ENCODE peak calls at places on chromosomes 16 and 17, in four cellular contexts. C is H1, H is mesenchymal stem cell, R is H9. I is an unnamed sample.

GRCh38 chr16:86517033-86517432 is 6.7 kb downstream of the FOXF1 start:
- DNase-seq in C (no peak), H (peak; percentile 52), R (no peak), I (no peak)

GRCh38 chr17:49382556-49382955 is 20.5 kb upstream of the ZNF652 start:
- DNase-seq in C (no peak), H (no peak), R (no peak), I (no peak)

GRCh38 chr17:69111794-69112193 is 29.9 kb downstream of the ABCA6 start:
- DNase-seq in C (no peak), H (no peak), R (no peak), I (no peak)

GRCh38 chr17:43608313-43608712 is 53.4 kb downstream of the MEOX1 start:
- DNase-seq in C (no peak), H (peak; percentile 67), R (no peak), I (no peak)

GRCh38 chr16:54589326-54589725 is 302.7 kb upstream of the IRX3 start:
- DNase-seq in C (no peak), H (no peak), R (no peak), I (no peak)

GRCh38 chr16:66265556-66266133 is 100.8 kb upstream of the CDH5 start:
- DNase-seq in C (no peak), H (no peak), R (no peak), I (no peak)

GRCh38 chr17:43778337-43779144 is at the start of gene DUSP3:
- DNase-seq in C (peak; percentile 75), H (peak; percentile 97), R (peak; percentile 99), I (peak; percentile 86)

GRCh38 chr16:77070683-77071082 is 120.3 kb upstream of the MON1B start:
- DNase-seq in C (no peak), H (no peak), R (no peak), I (no peak)

GRCh38 chr16:2858245-2859025 is 465 bp upstream of the PRSS22 start:
- DNase-seq in C (no peak), H (no peak), R (peak; percentile 87), I (no peak)

GRCh38 chr17:8789743-8790142 is 9.4 kb downstream of the MFSD6L start:
- DNase-seq in C (no peak), H (no peak), R (peak; percentile 42), I (no peak)

GRCh38 chr17:43655702-43656275 is 5.9 kb downstream of the MEOX1 start:
- DNase-seq in C (no peak), H (no peak), R (no peak), I (no peak)

GRCh38 chr17:55237268-55237667 is 27.5 kb upstream of the HLF start:
- DNase-seq in C (no peak), H (no peak), R (no peak), I (no peak)

GRCh38 chr16:30567160-30567990 is 4.1 kb downstream of the ZNF688 start:
- DNase-seq in C (no peak), H (peak; percentile 65), R (no peak), I (no peak)

DNA sequence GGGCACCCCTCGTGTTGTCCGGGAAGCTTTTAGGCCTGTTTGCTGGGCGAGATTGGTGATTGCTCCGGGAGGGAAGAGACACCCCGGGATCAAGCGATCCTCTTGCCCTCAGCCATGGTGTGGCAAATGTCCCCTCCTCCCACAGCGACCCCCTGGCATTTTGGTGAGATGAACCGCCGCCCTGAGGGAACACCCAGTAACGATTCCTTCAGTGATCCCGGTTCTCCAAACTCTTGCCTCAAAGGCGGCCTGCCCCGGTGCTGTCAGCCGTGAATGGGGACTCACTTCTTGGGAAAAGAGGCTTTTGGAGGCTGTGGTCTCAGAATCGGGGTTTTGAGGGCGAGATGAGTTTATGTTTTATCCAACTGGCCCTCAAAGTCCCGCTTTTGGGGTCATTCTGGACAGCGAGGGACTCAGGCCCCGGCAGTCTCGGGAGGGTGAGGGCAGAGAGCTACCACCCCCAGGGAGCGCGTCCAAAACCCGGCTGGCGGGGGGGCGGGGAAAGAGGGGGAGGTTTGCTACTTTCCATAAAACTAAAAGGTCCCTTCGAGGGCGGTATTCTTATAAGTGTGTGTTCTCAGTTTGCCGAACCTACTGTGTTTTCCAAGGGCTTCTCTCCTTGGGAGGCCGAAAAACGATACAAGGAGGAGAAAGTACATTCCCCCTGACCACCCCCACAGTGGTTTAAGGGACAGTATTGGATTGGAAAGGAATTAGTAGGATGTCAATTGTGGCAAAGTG is 232.7 kb downstream of the MRTFB start:
- DNase-seq in C (no peak), H (peak; percentile 38), R (peak; percentile 38), I (no peak)
- H2BK12ac ChIP-seq in C (peak overlapping the region; percentile 39), H (peak overlapping the region; percentile 52), R (no peak overlapping the region), I (no peak overlapping the region)

GRCh38 chr17:75087182-75087557 is 584 bp upstream of the SLC16A5 start:
- DNase-seq in C (no peak), H (no peak), R (no peak), I (no peak)
- H2BK15ac ChIP-seq in C (peak overlapping the region; percentile 88), H (peak overlapping the region; percentile 74), R (no peak overlapping the region), I (peak overlapping the region; percentile 93)

GRCh38 chr17:57925361-57925990 is 29.7 kb downstream of the CUEDC1 start:
- DNase-seq in C (no peak), H (no peak), R (no peak), I (no peak)
- H3K79me1 ChIP-seq in C (peaks cover 1% of the 10 kb centered on the region), H (peaks cover 23% of the 10 kb centered on the region), R (no peaks in the 10 kb centered on the region), I (no peaks in the 10 kb centered on the region)

DNA sequence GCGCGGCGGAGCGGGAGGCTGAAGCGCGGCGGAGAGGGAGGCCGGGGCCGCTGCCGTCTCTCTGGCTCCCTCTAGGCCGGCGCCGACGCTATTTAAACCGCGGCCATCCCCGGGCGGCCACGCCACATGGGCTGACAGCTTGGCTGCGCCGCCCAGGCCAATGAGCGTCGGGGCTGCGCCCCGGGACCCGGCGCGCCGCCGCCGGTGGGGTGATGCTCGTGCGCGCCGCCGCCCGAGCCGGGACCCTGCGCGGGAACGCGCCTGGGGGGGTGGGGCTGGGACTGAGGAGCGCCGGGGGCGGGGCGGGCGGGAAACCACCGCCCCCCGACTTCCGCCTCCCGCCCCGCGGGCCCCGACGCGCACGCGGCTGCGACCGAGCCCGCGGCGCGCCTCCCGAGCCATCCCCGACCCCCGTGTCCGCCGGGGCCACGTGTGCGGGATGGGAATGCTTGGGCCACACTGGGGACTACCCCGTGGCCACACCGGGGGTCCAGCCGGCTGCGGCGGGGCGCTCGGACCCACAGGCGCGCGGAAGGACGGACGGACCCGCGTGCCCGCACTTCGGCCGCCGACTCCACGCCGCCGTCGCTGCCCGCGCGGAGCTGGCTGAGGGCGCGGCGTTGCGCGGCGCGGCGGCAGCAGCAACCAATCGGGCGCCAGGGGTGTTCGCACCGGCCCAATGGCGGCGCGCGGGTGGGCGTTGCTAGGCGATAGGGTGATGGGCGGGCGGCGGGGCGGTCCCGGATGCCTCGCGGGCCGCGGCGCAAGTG is at the start of gene FASN:
- DNase-seq in C (peak; percentile 81), H (peak; percentile 95), R (peak; percentile 97), I (peak; percentile 95)
- H2BK12ac ChIP-seq in C (peak within 1 kb of the TSS; percentile 50), H (peak within 1 kb of the TSS; percentile 99), R (no peak within 1 kb of the TSS), I (peak within 1 kb of the TSS; percentile 93)

DNA sequence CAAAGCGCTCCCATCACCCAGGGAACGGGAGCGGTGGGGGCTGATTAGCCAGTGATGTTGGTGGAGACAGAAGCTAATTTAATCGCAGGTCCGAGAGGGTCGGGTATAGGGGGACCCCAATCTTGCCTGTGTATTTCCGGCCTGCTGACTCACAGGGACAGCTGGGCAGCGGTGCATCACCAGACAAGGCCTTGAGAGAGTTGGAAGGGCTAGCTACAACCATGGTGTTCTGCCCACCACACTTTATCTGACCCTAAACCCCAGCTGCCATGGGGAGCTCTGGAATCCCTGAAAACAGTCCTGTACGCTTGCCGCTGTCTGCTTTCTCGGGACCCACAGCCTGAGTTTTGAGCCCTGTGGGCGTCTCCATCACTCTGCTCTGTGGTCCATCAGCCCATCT is 100.4 kb upstream of the GSE1 start:
- DNase-seq in C (no peak), H (peak; percentile 22), R (no peak), I (no peak)
- H2BK15ac ChIP-seq in C (no peak overlapping the region), H (no peak overlapping the region), R (no peak overlapping the region), I (peak overlapping the region; percentile 50)

GRCh38 chr17:78355045-78355641 is 4.7 kb downstream of the SOCS3 start:
- DNase-seq in C (no peak), H (no peak), R (no peak), I (no peak)

GRCh38 chr17:78355701-78356100 is 4.2 kb downstream of the SOCS3 start:
- DNase-seq in C (no peak), H (no peak), R (peak; percentile 42), I (no peak)

GRCh38 chr17:78357687-78358537 is 2.0 kb downstream of the SOCS3 start:
- DNase-seq in C (no peak), H (peak; percentile 44), R (peak; percentile 76), I (no peak)

GRCh38 chr17:78357177-78357586 is 2.7 kb downstream of the SOCS3 start:
- DNase-seq in C (no peak), H (peak; percentile 84), R (peak; percentile 56), I (no peak)

GRCh38 chr17:78356163-78356713 is 3.6 kb downstream of the SOCS3 start:
- DNase-seq in C (peak; percentile 73), H (peak; percentile 96), R (peak; percentile 92), I (no peak)
- H3K79me1 ChIP-seq in C (no peaks in the 10 kb centered on the region), H (no peaks in the 10 kb centered on the region), R (no peaks in the 10 kb centered on the region), I (peaks cover 14% of the 10 kb centered on the region)

GRCh38 chr17:4604111-4604644 is 19.8 kb downstream of the SMTNL2 start:
- DNase-seq in C (no peak), H (peak; percentile 43), R (no peak), I (no peak)
- H2BK12ac ChIP-seq in C (no peak overlapping the region), H (no peak overlapping the region), R (no peak overlapping the region), I (no peak overlapping the region)

GRCh38 chr16:4414187-4414909 is 2.0 kb downstream of the CORO7 start:
- DNase-seq in C (no peak), H (peak; percentile 48), R (no peak), I (no peak)
- H2BK15ac ChIP-seq in C (no peak overlapping the region), H (peak overlapping the region; percentile 40), R (no peak overlapping the region), I (no peak overlapping the region)

DNA sequence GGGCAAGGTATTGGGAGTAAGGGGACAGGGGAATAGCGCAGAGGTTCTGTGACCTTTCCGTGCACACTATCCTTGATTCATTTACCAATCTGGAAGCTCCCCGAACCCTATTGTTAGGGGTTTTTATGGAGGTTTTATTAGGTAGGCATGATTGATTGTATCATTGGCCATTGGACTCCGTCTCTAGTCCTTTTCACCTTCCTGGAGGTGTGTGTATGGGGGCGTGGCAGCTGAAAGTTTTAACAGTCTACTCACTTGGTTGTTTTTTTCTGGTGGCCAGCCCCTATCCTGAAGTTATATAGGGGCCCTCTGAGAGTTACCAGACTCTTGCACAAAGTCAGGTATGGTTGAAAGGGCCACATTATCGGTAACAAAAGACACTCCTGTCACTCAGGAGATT is 23.0 kb downstream of the MAP2K4 start:
- DNase-seq in C (no peak), H (no peak), R (no peak), I (no peak)
- H3K79me1 ChIP-seq in C (peaks cover 6% of the 10 kb centered on the region), H (peaks cover 19% of the 10 kb centered on the region), R (peaks cover 6% of the 10 kb centered on the region), I (no peaks in the 10 kb centered on the region)